ENCODE peak calls at places on chromosomes 4 and X, in five cellular contexts. I, V, B, A and X are unnamed samples.

GRCh38 chrX:100673397-100673953 is 29.5 kb downstream of the SRPX2 start:
- DNase-seq in V (no peak), I (no peak), A (no peak), B (no peak), X (no peak)

GRCh38 chrX:41543022-41543421 is 95.9 kb downstream of the NYX start:
- DNase-seq in A (no peak), I (no peak), V (no peak), B (no peak), X (no peak)

GRCh38 chr4:114867291-114867690 is 246.1 kb downstream of the NDST4 start:
- DNase-seq in V (no peak), I (no peak), A (peak), B (no peak), X (no peak)

GRCh38 chrX:95945528-95945927 is 739.1 kb upstream of the DIAPH2 start:
- DNase-seq in I (no peak), V (no peak), B (no peak), A (no peak), X (no peak)

GRCh38 chr4:40160258-40160657 is 36.6 kb upstream of the RHOH start:
- DNase-seq in A (no peak), V (no peak), B (no peak), I (no peak), X (no peak)

GRCh38 chr4:145507636-145508035 is 26.0 kb downstream of the SMAD1 start:
- DNase-seq in B (no peak), V (no peak), A (no peak), I (no peak), X (no peak)

GRCh38 chr4:182855877-182856276 is 61.3 kb downstream of the DCTD start:
- DNase-seq in B (no peak), V (no peak), I (no peak), A (no peak), X (no peak)

GRCh38 chr4:103994059-103994458 is 274.3 kb upstream of the TACR3 start:
- DNase-seq in V (no peak), B (no peak), I (no peak), A (peak), X (no peak)

GRCh38 chrX:103175944-103176753 is 38.8 kb upstream of the BEX4 start:
- DNase-seq in V (peak), B (peak), I (no peak), A (peak), X (peak)

GRCh38 chrX:144601010-144601409 is 646.3 kb upstream of the SPANXN1 start:
- DNase-seq in A (no peak), B (no peak), V (no peak), I (no peak), X (no peak)

GRCh38 chrX:46376246-46376885 is 168.9 kb downstream of the ZNF674 start:
- DNase-seq in B (no peak), I (no peak), A (peak), V (no peak), X (no peak)

GRCh38 chr4:38266616-38267015 is 306.4 kb downstream of the PTTG2 start:
- DNase-seq in I (no peak), B (no peak), A (peak), V (peak), X (no peak)

GRCh38 chr4:112279882-112280315 is 5.8 kb downstream of the TIFA start:
- DNase-seq in A (peak), I (no peak), V (no peak), B (no peak), X (no peak)

GRCh38 chr4:7299908-7300710 is 107.8 kb downstream of the SORCS2 start:
- DNase-seq in A (no peak), I (no peak), V (no peak), B (no peak), X (no peak)

GRCh38 chr4:103075894-103076776 is at the start of gene SLC9B2:
- DNase-seq in B (peak), I (peak), V (peak), A (peak), X (no peak)

GRCh38 chr4:100071531-100071930 is 118.7 kb downstream of the DDIT4L start:
- DNase-seq in A (no peak), V (no peak), I (no peak), B (no peak), X (no peak)

GRCh38 chrX:39974228-39974627 is 123.5 kb downstream of the BCOR start:
- DNase-seq in V (no peak), I (no peak), B (no peak), A (no peak), X (no peak)

GRCh38 chr4:7206856-7207567 is 14.7 kb downstream of the SORCS2 start:
- DNase-seq in I (peak), B (no peak), V (peak), A (no peak), X (no peak)

GRCh38 chrX:49165901-49166881 is 3.6 kb downstream of the MAGIX start:
- DNase-seq in V (no peak), A (peak), B (no peak), I (peak), X (peak)

GRCh38 chr4:147109800-147110199 is 164.1 kb upstream of the TTC29 start:
- DNase-seq in B (no peak), I (no peak), A (no peak), V (no peak), X (no peak)

GRCh38 chr4:2938906-2939305 is 24.3 kb downstream of the NOP14 start:
- DNase-seq in I (no peak), A (no peak), B (no peak), V (no peak), X (no peak)

GRCh38 chr4:58669783-58670182 is 1559.6 kb upstream of the IGFBP7 start:
- DNase-seq in B (no peak), A (no peak), I (no peak), V (no peak), X (no peak)

GRCh38 chr4:107939307-107939706 is 8.0 kb downstream of the CYP2U1 start:
- DNase-seq in A (no peak), V (no peak), B (no peak), I (no peak), X (no peak)

GRCh38 chrX:42869659-42870476 is 91.9 kb upstream of the PPP1R2C start:
- DNase-seq in B (no peak), V (no peak), I (no peak), A (peak), X (no peak)

GRCh38 chrX:34918091-34918736 is 24.4 kb upstream of the FAM47B start:
- DNase-seq in A (no peak), I (no peak), V (no peak), B (no peak), X (no peak)

GRCh38 chr4:101556845-101557244 is 209.5 kb upstream of the PPP3CA start:
- DNase-seq in I (no peak), B (no peak), V (no peak), A (peak), X (no peak)

GRCh38 chr4:144599621-144600020 is 46.3 kb upstream of the HHIP start:
- DNase-seq in A (no peak), V (no peak), I (no peak), B (no peak), X (no peak)

GRCh38 chr4:85243857-85244256 is 231.1 kb upstream of the ARHGAP24 start:
- DNase-seq in B (no peak), A (no peak), I (no peak), V (no peak), X (no peak)

GRCh38 chr4:155854597-155855226 is 11.4 kb downstream of the ASIC5 start:
- DNase-seq in B (no peak), I (no peak), A (peak), V (no peak), X (no peak)

GRCh38 chr4:186760576-186760975 is 36.9 kb upstream of the FAT1 start:
- DNase-seq in V (no peak), A (no peak), B (no peak), I (no peak), X (no peak)

GRCh38 chr4:46508216-46508615 is 118.3 kb upstream of the GABRA2 start:
- DNase-seq in I (no peak), B (no peak), A (no peak), V (no peak), X (no peak)

GRCh38 chrX:103361798-103362197 is 5.5 kb downstream of the TCEAL9 start:
- DNase-seq in A (no peak), I (no peak), V (no peak), B (no peak), X (no peak)

GRCh38 chr4:2837904-2838496 is 5.6 kb upstream of the ADD1 start:
- DNase-seq in I (no peak), B (no peak), V (no peak), A (peak), X (no peak)

GRCh38 chrX:30215357-30215843 is at the start of gene MAGEB2:
- DNase-seq in A (no peak), B (no peak), I (no peak), V (no peak), X (no peak)